ENCODE peak calls at places on chromosomes 5 and 9, in ten cellular contexts. One of them, this sample, is unnamed.

GRCh38 chr5:109533847-109534272 is 124.1 kb upstream of the PJA2 start:
- ATAC-seq in upper lobe of left lung: peak
- ATAC-seq in HepG2: no peak
- ATAC-seq in HCT116: no peak
- ATAC-seq in IMR-90: no peak
- ATAC-seq in gastrocnemius medialis: no peak
- ATAC-seq in A549: no peak
- ATAC-seq in body of pancreas: no peak
- ATAC-seq in heart left ventricle: no peak
- ATAC-seq in K562: no peak
- ATAC-seq in this sample: no peak

GRCh38 chr9:89204811-89205210 is 26.2 kb upstream of the SHC3 start:
- ATAC-seq in A549: no peak
- ATAC-seq in gastrocnemius medialis: no peak
- ATAC-seq in HCT116: no peak
- ATAC-seq in K562: no peak
- ATAC-seq in HepG2: no peak
- ATAC-seq in IMR-90: no peak
- ATAC-seq in upper lobe of left lung: no peak
- ATAC-seq in heart left ventricle: no peak
- ATAC-seq in body of pancreas: no peak
- ATAC-seq in this sample: no peak

GRCh38 chr9:81122749-81123148 is 566.6 kb downstream of the TLE1 start:
- ATAC-seq in heart left ventricle: no peak
- ATAC-seq in body of pancreas: no peak
- ATAC-seq in gastrocnemius medialis: no peak
- ATAC-seq in HCT116: no peak
- ATAC-seq in upper lobe of left lung: no peak
- ATAC-seq in HepG2: no peak
- ATAC-seq in A549: no peak
- ATAC-seq in IMR-90: no peak
- ATAC-seq in K562: no peak
- ATAC-seq in this sample: no peak

GRCh38 chr5:160843240-160843639 is 8.8 kb downstream of the ATP10B start:
- ATAC-seq in HCT116: no peak
- ATAC-seq in gastrocnemius medialis: no peak
- ATAC-seq in HepG2: no peak
- ATAC-seq in IMR-90: no peak
- ATAC-seq in heart left ventricle: no peak
- ATAC-seq in body of pancreas: no peak
- ATAC-seq in A549: no peak
- ATAC-seq in upper lobe of left lung: no peak
- ATAC-seq in K562: no peak
- ATAC-seq in this sample: no peak

GRCh38 chr5:43433381-43433780 is 21.2 kb upstream of the CCL28 start:
- ATAC-seq in body of pancreas: peak
- ATAC-seq in A549: no peak
- ATAC-seq in IMR-90: no peak
- ATAC-seq in HepG2: peak
- ATAC-seq in HCT116: no peak
- ATAC-seq in gastrocnemius medialis: no peak
- ATAC-seq in K562: peak
- ATAC-seq in upper lobe of left lung: no peak
- ATAC-seq in heart left ventricle: no peak
- ATAC-seq in this sample: no peak

GRCh38 chr9:100670719-100671118 is 92.8 kb downstream of the CAVIN4 start:
- ATAC-seq in heart left ventricle: no peak
- ATAC-seq in A549: no peak
- ATAC-seq in IMR-90: no peak
- ATAC-seq in gastrocnemius medialis: no peak
- ATAC-seq in K562: no peak
- ATAC-seq in HCT116: no peak
- ATAC-seq in upper lobe of left lung: no peak
- ATAC-seq in body of pancreas: no peak
- ATAC-seq in HepG2: no peak
- ATAC-seq in this sample: no peak

GRCh38 chr5:136424835-136425694 is 59.7 kb upstream of the TRPC7 start:
- ATAC-seq in upper lobe of left lung: peak
- ATAC-seq in IMR-90: peak
- ATAC-seq in HCT116: peak
- ATAC-seq in heart left ventricle: peak
- ATAC-seq in HepG2: peak
- ATAC-seq in K562: peak
- ATAC-seq in gastrocnemius medialis: no peak
- ATAC-seq in A549: peak
- ATAC-seq in body of pancreas: peak
- ATAC-seq in this sample: no peak

GRCh38 chr5:114305402-114306207 is 56.3 kb upstream of the KCNN2 start:
- ATAC-seq in A549: no peak
- ATAC-seq in HCT116: peak
- ATAC-seq in heart left ventricle: peak
- ATAC-seq in IMR-90: peak
- ATAC-seq in body of pancreas: no peak
- ATAC-seq in K562: no peak
- ATAC-seq in upper lobe of left lung: no peak
- ATAC-seq in HepG2: peak
- ATAC-seq in gastrocnemius medialis: no peak
- ATAC-seq in this sample: no peak

GRCh38 chr5:89064054-89064453 is 181.1 kb upstream of the MEF2C start:
- ATAC-seq in body of pancreas: no peak
- ATAC-seq in HepG2: no peak
- ATAC-seq in A549: no peak
- ATAC-seq in upper lobe of left lung: no peak
- ATAC-seq in gastrocnemius medialis: no peak
- ATAC-seq in IMR-90: no peak
- ATAC-seq in heart left ventricle: no peak
- ATAC-seq in HCT116: no peak
- ATAC-seq in K562: peak
- ATAC-seq in this sample: no peak

GRCh38 chr9:119366909-119367690 is 2.1 kb downstream of the BRINP1 start:
- ATAC-seq in A549: no peak
- ATAC-seq in HepG2: no peak
- ATAC-seq in heart left ventricle: no peak
- ATAC-seq in gastrocnemius medialis: no peak
- ATAC-seq in body of pancreas: no peak
- ATAC-seq in IMR-90: no peak
- ATAC-seq in HCT116: no peak
- ATAC-seq in upper lobe of left lung: no peak
- ATAC-seq in K562: no peak
- ATAC-seq in this sample: no peak

GRCh38 chr9:91332476-91333231 is 29.1 kb downstream of the AUH start:
- ATAC-seq in heart left ventricle: peak
- ATAC-seq in K562: no peak
- ATAC-seq in gastrocnemius medialis: no peak
- ATAC-seq in body of pancreas: peak
- ATAC-seq in IMR-90: no peak
- ATAC-seq in A549: no peak
- ATAC-seq in HepG2: no peak
- ATAC-seq in upper lobe of left lung: no peak
- ATAC-seq in HCT116: no peak
- ATAC-seq in this sample: no peak

GRCh38 chr9:84823426-84824271 is 154.1 kb downstream of the NTRK2 start:
- ATAC-seq in gastrocnemius medialis: peak
- ATAC-seq in heart left ventricle: peak
- ATAC-seq in IMR-90: no peak
- ATAC-seq in HepG2: no peak
- ATAC-seq in body of pancreas: no peak
- ATAC-seq in K562: no peak
- ATAC-seq in HCT116: no peak
- ATAC-seq in upper lobe of left lung: peak
- ATAC-seq in A549: no peak
- ATAC-seq in this sample: peak

GRCh38 chr5:160079753-160080152 is 39.5 kb downstream of the PWWP2A start:
- ATAC-seq in K562: no peak
- ATAC-seq in HCT116: no peak
- ATAC-seq in upper lobe of left lung: no peak
- ATAC-seq in A549: no peak
- ATAC-seq in body of pancreas: no peak
- ATAC-seq in HepG2: no peak
- ATAC-seq in heart left ventricle: no peak
- ATAC-seq in gastrocnemius medialis: no peak
- ATAC-seq in IMR-90: no peak
- ATAC-seq in this sample: no peak

GRCh38 chr9:85292261-85292660 is 449.5 kb downstream of the AGTPBP1 start:
- ATAC-seq in heart left ventricle: no peak
- ATAC-seq in HCT116: no peak
- ATAC-seq in IMR-90: no peak
- ATAC-seq in upper lobe of left lung: no peak
- ATAC-seq in gastrocnemius medialis: no peak
- ATAC-seq in body of pancreas: no peak
- ATAC-seq in A549: no peak
- ATAC-seq in HepG2: no peak
- ATAC-seq in K562: no peak
- ATAC-seq in this sample: no peak

GRCh38 chr5:43336159-43336558 is 22.9 kb upstream of the HMGCS1 start:
- ATAC-seq in K562: no peak
- ATAC-seq in gastrocnemius medialis: no peak
- ATAC-seq in HCT116: peak
- ATAC-seq in IMR-90: no peak
- ATAC-seq in heart left ventricle: no peak
- ATAC-seq in body of pancreas: no peak
- ATAC-seq in HepG2: no peak
- ATAC-seq in upper lobe of left lung: no peak
- ATAC-seq in A549: no peak
- ATAC-seq in this sample: no peak

GRCh38 chr9:137123459-137123819 is 8.9 kb upstream of the DPP7 start:
- ATAC-seq in HCT116: no peak
- ATAC-seq in K562: no peak
- ATAC-seq in A549: no peak
- ATAC-seq in HepG2: no peak
- ATAC-seq in gastrocnemius medialis: no peak
- ATAC-seq in upper lobe of left lung: no peak
- ATAC-seq in body of pancreas: no peak
- ATAC-seq in IMR-90: no peak
- ATAC-seq in heart left ventricle: no peak
- ATAC-seq in this sample: no peak

GRCh38 chr9:34374905-34375552 is 1.7 kb downstream of the MYORG start:
- ATAC-seq in HepG2: peak
- ATAC-seq in body of pancreas: peak
- ATAC-seq in gastrocnemius medialis: peak
- ATAC-seq in IMR-90: no peak
- ATAC-seq in upper lobe of left lung: no peak
- ATAC-seq in heart left ventricle: no peak
- ATAC-seq in HCT116: no peak
- ATAC-seq in A549: no peak
- ATAC-seq in K562: no peak
- ATAC-seq in this sample: no peak

GRCh38 chr5:167555771-167556170 is 735.7 kb upstream of the WWC1 start:
- ATAC-seq in IMR-90: no peak
- ATAC-seq in upper lobe of left lung: no peak
- ATAC-seq in gastrocnemius medialis: no peak
- ATAC-seq in heart left ventricle: no peak
- ATAC-seq in K562: no peak
- ATAC-seq in body of pancreas: no peak
- ATAC-seq in HepG2: no peak
- ATAC-seq in HCT116: no peak
- ATAC-seq in A549: no peak
- ATAC-seq in this sample: no peak

GRCh38 chr5:74988273-74988983 is 63.9 kb downstream of the GCNT4 start:
- ATAC-seq in heart left ventricle: no peak
- ATAC-seq in upper lobe of left lung: no peak
- ATAC-seq in body of pancreas: no peak
- ATAC-seq in HCT116: no peak
- ATAC-seq in K562: no peak
- ATAC-seq in A549: no peak
- ATAC-seq in IMR-90: no peak
- ATAC-seq in gastrocnemius medialis: no peak
- ATAC-seq in HepG2: no peak
- ATAC-seq in this sample: no peak
- H3K27ac ChIP-seq in heart left ventricle: no peak
- H3K27ac ChIP-seq in upper lobe of left lung: no peak
- H3K27ac ChIP-seq in body of pancreas: no peak
- H3K27ac ChIP-seq in HCT116: no peak
- H3K27ac ChIP-seq in K562: no peak
- H3K27ac ChIP-seq in A549: no peak
- H3K27ac ChIP-seq in IMR-90: no peak
- H3K27ac ChIP-seq in gastrocnemius medialis: no peak
- H3K27ac ChIP-seq in HepG2: no peak
- H3K27ac ChIP-seq in this sample: no peak

DNA sequence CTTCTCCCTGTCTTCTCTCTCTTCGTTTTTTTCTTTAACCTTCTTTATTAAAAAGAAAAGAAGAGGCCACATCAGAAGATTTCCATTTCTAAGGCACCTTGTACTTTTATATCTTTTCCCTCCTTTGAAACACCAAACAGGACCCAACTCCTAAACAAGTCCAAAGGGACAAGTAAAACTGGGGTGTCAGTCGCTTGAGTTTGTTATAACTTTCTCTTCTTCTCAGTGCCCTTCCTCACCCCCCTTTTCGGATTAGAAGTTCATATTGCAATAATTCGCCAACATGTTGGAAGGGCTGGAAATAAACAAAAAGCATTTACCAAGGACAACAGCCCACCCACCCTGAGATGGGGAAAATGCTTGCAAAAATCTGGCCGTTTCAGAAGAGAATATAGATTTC is 148.9 kb upstream of the KLF4 start:
- ATAC-seq in HepG2: no peak
- ATAC-seq in body of pancreas: no peak
- ATAC-seq in K562: no peak
- ATAC-seq in upper lobe of left lung: no peak
- ATAC-seq in heart left ventricle: no peak
- ATAC-seq in IMR-90: no peak
- ATAC-seq in gastrocnemius medialis: no peak
- ATAC-seq in A549: no peak
- ATAC-seq in HCT116: no peak
- ATAC-seq in this sample: no peak
- H3K4me3 ChIP-seq in HepG2: no peak
- H3K4me3 ChIP-seq in body of pancreas: no peak
- H3K4me3 ChIP-seq in K562: no peak
- H3K4me3 ChIP-seq in upper lobe of left lung: peak
- H3K4me3 ChIP-seq in heart left ventricle: peak
- H3K4me3 ChIP-seq in IMR-90: peak
- H3K4me3 ChIP-seq in gastrocnemius medialis: peak
- H3K4me3 ChIP-seq in A549: peak
- H3K4me3 ChIP-seq in HCT116: no peak
- H3K4me3 ChIP-seq in this sample: peak

DNA sequence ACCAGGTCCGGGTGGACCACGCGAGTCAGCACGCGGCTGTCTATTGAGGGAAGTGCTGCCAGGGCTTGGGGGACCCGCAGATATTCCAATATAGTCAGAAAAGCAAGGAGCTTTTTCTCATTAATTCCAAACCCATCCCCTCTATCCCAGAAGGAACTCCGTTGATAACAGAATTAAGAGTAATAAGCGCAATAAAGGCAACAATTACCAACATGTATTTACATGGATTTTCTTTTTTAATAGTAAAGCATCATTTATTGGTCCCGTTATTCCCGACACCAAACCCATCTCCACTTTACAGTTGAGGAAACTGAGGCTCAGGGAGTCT is 7.7 kb downstream of the PHF19 start:
- ATAC-seq in A549: no peak
- ATAC-seq in HCT116: no peak
- ATAC-seq in gastrocnemius medialis: no peak
- ATAC-seq in K562: no peak
- ATAC-seq in upper lobe of left lung: no peak
- ATAC-seq in HepG2: no peak
- ATAC-seq in heart left ventricle: no peak
- ATAC-seq in IMR-90: no peak
- ATAC-seq in body of pancreas: no peak
- ATAC-seq in this sample: no peak
- TF ChIP-seq POLR2A in A549: no peak
- TF ChIP-seq POLR2A in HCT116: no peak
- TF ChIP-seq POLR2A in gastrocnemius medialis: no peak
- TF ChIP-seq POLR2A in K562: no peak
- TF ChIP-seq POLR2A in upper lobe of left lung: no peak
- TF ChIP-seq POLR2A in HepG2: no peak
- TF ChIP-seq POLR2A in heart left ventricle: no peak
- TF ChIP-seq POLR2A in IMR-90: no peak
- TF ChIP-seq POLR2A in body of pancreas: no peak
- TF ChIP-seq POLR2A in this sample: peak

GRCh38 chr5:154238776-154239481 is 48.4 kb downstream of the GALNT10 start:
- ATAC-seq in body of pancreas: no peak
- ATAC-seq in K562: no peak
- ATAC-seq in heart left ventricle: no peak
- ATAC-seq in A549: no peak
- ATAC-seq in upper lobe of left lung: peak
- ATAC-seq in gastrocnemius medialis: no peak
- ATAC-seq in HCT116: no peak
- ATAC-seq in IMR-90: no peak
- ATAC-seq in HepG2: no peak
- ATAC-seq in this sample: no peak
- H3K27ac ChIP-seq in body of pancreas: no peak
- H3K27ac ChIP-seq in K562: no peak
- H3K27ac ChIP-seq in heart left ventricle: no peak
- H3K27ac ChIP-seq in A549: no peak
- H3K27ac ChIP-seq in upper lobe of left lung: no peak
- H3K27ac ChIP-seq in gastrocnemius medialis: no peak
- H3K27ac ChIP-seq in HCT116: no peak
- H3K27ac ChIP-seq in IMR-90: no peak
- H3K27ac ChIP-seq in HepG2: no peak
- H3K27ac ChIP-seq in this sample: peak

This sample was measured in gastroesophageal sphincter.